ENCODE peak calls at places on chromosomes 12 and 14, in nine cellular contexts. A, D, F, P, L, M, O, Z and U are unnamed samples.

GRCh38 chr12:25866586-25867378 is 91.7 kb upstream of the RASSF8 start:
- DNase-seq in Z (no peak), O (no peak), L (peak), P (peak), F (no peak), A (no peak), M (no peak), D (no peak), U (no peak)

GRCh38 chr12:112756918-112757317 is 34.6 kb upstream of the RPH3A start:
- DNase-seq in D (no peak), A (no peak), O (no peak), Z (no peak), F (no peak), L (no peak), P (no peak), M (no peak), U (no peak)

GRCh38 chr14:73264896-73265720 is 27.8 kb downstream of the PAPLN start:
- DNase-seq in Z (no peak), A (no peak), D (no peak), L (no peak), P (no peak), O (no peak), F (no peak), M (no peak), U (no peak)

GRCh38 chr12:107277850-107278249 is 184.5 kb upstream of the CRY1 start:
- DNase-seq in M (no peak), O (no peak), P (peak), Z (no peak), A (no peak), F (no peak), L (peak), D (no peak), U (no peak)

GRCh38 chr12:120709976-120710804 is at the start of gene UNC119B:
- DNase-seq in A (peak), Z (peak), P (peak), M (peak), F (peak), D (no peak), L (no peak), O (peak), U (peak)

GRCh38 chr12:45518516-45519235 is 210.8 kb upstream of the ARID2 start:
- DNase-seq in P (no peak), L (no peak), O (peak), D (no peak), Z (no peak), M (no peak), A (peak), F (no peak), U (peak)

GRCh38 chr14:22689186-22689585 is 45.0 kb upstream of the OR6J1 start:
- DNase-seq in D (no peak), O (no peak), F (no peak), P (peak), M (no peak), A (no peak), L (peak), Z (no peak), U (no peak)

GRCh38 chr14:99078426-99078825 is 193.6 kb downstream of the BCL11B start:
- DNase-seq in Z (no peak), M (no peak), D (no peak), O (no peak), F (no peak), A (no peak), P (no peak), L (no peak), U (no peak)

GRCh38 chr12:49925433-49926194 is 21.9 kb upstream of the FAIM2 start:
- DNase-seq in Z (no peak), F (no peak), M (no peak), P (no peak), D (no peak), A (no peak), O (no peak), L (no peak), U (no peak)

GRCh38 chr12:89468648-89469326 is 55.8 kb downstream of the GALNT4 start:
- DNase-seq in Z (no peak), D (no peak), L (no peak), F (no peak), A (no peak), M (no peak), O (no peak), P (no peak), U (no peak)

GRCh38 chr12:121711925-121712461 is 559 bp upstream of the TMEM120B start:
- DNase-seq in A (no peak), M (no peak), L (no peak), O (peak), D (no peak), P (peak), Z (peak), F (no peak), U (no peak)

GRCh38 chr12:94938583-94938982 is 64.9 kb downstream of the NDUFA12 start:
- DNase-seq in M (no peak), P (no peak), Z (no peak), A (no peak), L (no peak), F (no peak), O (no peak), D (no peak), U (no peak)

GRCh38 chr12:32331133-32331532 is 68.2 kb upstream of the FGD4 start:
- DNase-seq in M (no peak), D (no peak), A (no peak), O (no peak), F (no peak), L (no peak), Z (no peak), P (no peak), U (no peak)